ENCODE peak calls at places on chromosomes 7 and 10, in five cellular contexts. G is RWPE1, Q is neural progenitor cell, M is WERI-Rb-1, D is left ventricle myocardium inferior. N is an unnamed sample.

GRCh38 chr10:37734971-37735370 is 122.4 kb downstream of the ZNF248 start:
- DNase-seq in M (no peak), Q (no peak), G (peak), D (no peak), N (peak)

GRCh38 chr7:134954197-134955082 is 31.9 kb upstream of the AGBL3 start:
- DNase-seq in Q (peak), D (no peak), G (peak), M (no peak), N (peak)

GRCh38 chr10:12822374-12823170 is 178.9 kb downstream of the CCDC3 start:
- DNase-seq in D (no peak), Q (no peak), G (no peak), M (no peak), N (no peak)

GRCh38 chr10:118850418-118851061 is 95.8 kb upstream of the CACUL1 start:
- DNase-seq in Q (peak), D (peak), G (peak), M (peak), N (peak)

GRCh38 chr7:27151945-27152815 is at the start of gene HOXA3:
- DNase-seq in Q (no peak), G (no peak), D (peak), M (peak), N (no peak)

GRCh38 chr10:117921421-117921820 is 125.3 kb downstream of the RAB11FIP2 start:
- DNase-seq in M (no peak), Q (no peak), G (no peak), D (no peak), N (no peak)

GRCh38 chr10:48632166-48632565 is 27.3 kb upstream of the ARHGAP22 start:
- DNase-seq in G (no peak), D (no peak), M (no peak), Q (no peak), N (no peak)

GRCh38 chr10:77626266-77626935 is 11.2 kb downstream of the KCNMA1 start:
- DNase-seq in D (no peak), G (no peak), Q (no peak), M (no peak), N (no peak)

GRCh38 chr7:130695840-130696239 is 9.5 kb upstream of the TSGA13 start:
- DNase-seq in D (no peak), G (peak), M (no peak), Q (peak), N (peak)
- TF ChIP-seq CTCF in D (peak), G (peak), M (peak), Q (peak), N (peak)

GRCh38 chr7:106779877-106780276 is 85.2 kb upstream of the PIK3CG start:
- DNase-seq in G (no peak), M (peak), D (no peak), Q (peak), N (no peak)
- TF ChIP-seq CTCF in G (no peak), M (peak), D (peak), Q (peak), N (peak)

DNA sequence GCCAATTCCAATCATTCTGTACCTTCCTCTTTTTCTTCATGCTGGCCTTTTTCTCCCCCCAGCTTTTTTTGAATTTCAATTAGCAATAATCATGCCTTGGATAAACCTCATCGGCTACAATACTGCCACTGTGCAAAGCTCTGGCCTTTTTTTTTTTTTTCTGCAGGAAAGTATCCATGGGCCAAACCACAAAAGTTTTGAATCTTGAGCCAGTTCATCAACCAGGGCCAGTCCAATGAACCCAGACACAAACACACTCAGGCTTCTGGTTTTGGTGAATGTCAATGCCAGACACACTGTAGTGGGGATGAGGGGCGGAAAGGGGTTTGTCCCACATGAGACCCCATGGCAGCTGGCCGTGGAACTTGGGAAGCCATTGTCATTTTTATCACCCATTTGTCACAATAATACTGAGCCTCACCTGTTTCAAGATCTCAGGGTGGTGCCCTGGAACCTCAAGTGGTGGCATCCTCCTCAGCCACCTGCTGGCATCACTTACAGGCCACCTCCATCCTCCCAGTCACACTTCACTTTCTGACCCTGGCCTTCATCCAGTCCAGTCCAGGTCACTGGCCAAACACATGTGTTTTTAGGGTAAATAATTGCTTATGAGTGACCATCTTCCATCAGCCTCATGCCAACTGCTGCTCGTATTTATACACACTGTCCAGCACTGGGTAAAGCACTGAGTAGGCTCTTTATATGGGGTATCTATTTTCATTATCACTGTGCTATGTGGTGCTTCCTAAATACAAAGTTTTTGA is 40.8 kb upstream of the TSPAN33 start:
- DNase-seq in G (no peak), D (no peak), M (no peak), Q (no peak), N (no peak)
- TF ChIP-seq CTCF in G (no peak), D (no peak), M (no peak), Q (no peak), N (no peak)

GRCh38 chr7:95755277-95755934 is 16.9 kb upstream of the DYNC1I1 start:
- DNase-seq in G (no peak), Q (no peak), M (no peak), D (no peak), N (no peak)
- TF ChIP-seq CTCF in G (no peak), Q (no peak), M (no peak), D (no peak), N (no peak)

N was measured in choroid plexus epithelial cell.